ENCODE peak calls at places on chromosomes 7 and 10, in five cellular contexts. One of them, this sample, is unnamed.

GRCh38 chr10:132420469-132421376 is 23.7 kb downstream of the PWWP2B start:
- DNase-seq in cardiac muscle cell: no peak
- DNase-seq in AG04450: no peak
- DNase-seq in nephron progenitor cell: no peak
- DNase-seq in MM.1S: no peak
- DNase-seq in this sample: peak

GRCh38 chr7:46162582-46162981 is 241.5 kb upstream of the IGFBP3 start:
- DNase-seq in cardiac muscle cell: peak
- DNase-seq in AG04450: no peak
- DNase-seq in nephron progenitor cell: no peak
- DNase-seq in MM.1S: no peak
- DNase-seq in this sample: no peak

GRCh38 chr7:27128034-27128433 is 2.5 kb downstream of the HOXA4 start:
- DNase-seq in cardiac muscle cell: no peak
- DNase-seq in AG04450: peak
- DNase-seq in nephron progenitor cell: no peak
- DNase-seq in MM.1S: no peak
- DNase-seq in this sample: no peak

GRCh38 chr7:78539825-78540224 is 741.3 kb downstream of the PHTF2 start:
- DNase-seq in cardiac muscle cell: no peak
- DNase-seq in AG04450: no peak
- DNase-seq in nephron progenitor cell: no peak
- DNase-seq in MM.1S: no peak
- DNase-seq in this sample: no peak

GRCh38 chr10:118965636-118966035 is 63.9 kb upstream of the NANOS1 start:
- DNase-seq in cardiac muscle cell: no peak
- DNase-seq in AG04450: no peak
- DNase-seq in nephron progenitor cell: peak
- DNase-seq in MM.1S: no peak
- DNase-seq in this sample: no peak

GRCh38 chr7:503575-504111 is 16.0 kb downstream of the PDGFA start:
- DNase-seq in cardiac muscle cell: no peak
- DNase-seq in AG04450: no peak
- DNase-seq in nephron progenitor cell: no peak
- DNase-seq in MM.1S: no peak
- DNase-seq in this sample: no peak

GRCh38 chr7:66047426-66047825 is 28.2 kb upstream of the ASL start:
- DNase-seq in cardiac muscle cell: no peak
- DNase-seq in AG04450: peak
- DNase-seq in nephron progenitor cell: no peak
- DNase-seq in MM.1S: no peak
- DNase-seq in this sample: no peak

GRCh38 chr10:91210435-91210834 is 10.0 kb upstream of the PCGF5 start:
- DNase-seq in cardiac muscle cell: no peak
- DNase-seq in AG04450: no peak
- DNase-seq in nephron progenitor cell: no peak
- DNase-seq in MM.1S: peak
- DNase-seq in this sample: no peak

GRCh38 chr7:135160098-135160857 is 10.2 kb downstream of the CYREN start:
- DNase-seq in cardiac muscle cell: no peak
- DNase-seq in AG04450: no peak
- DNase-seq in nephron progenitor cell: no peak
- DNase-seq in MM.1S: peak
- DNase-seq in this sample: peak

GRCh38 chr10:17067549-17068264 is 61.9 kb downstream of the CUBN start:
- DNase-seq in cardiac muscle cell: no peak
- DNase-seq in AG04450: no peak
- DNase-seq in nephron progenitor cell: no peak
- DNase-seq in MM.1S: no peak
- DNase-seq in this sample: no peak

GRCh38 chr7:20786779-20787651 is at the start of gene SP8:
- DNase-seq in cardiac muscle cell: peak
- DNase-seq in AG04450: no peak
- DNase-seq in nephron progenitor cell: peak
- DNase-seq in MM.1S: no peak
- DNase-seq in this sample: peak

GRCh38 chr10:71052261-71052660 is 160.1 kb upstream of the UNC5B start:
- DNase-seq in cardiac muscle cell: no peak
- DNase-seq in AG04450: no peak
- DNase-seq in nephron progenitor cell: no peak
- DNase-seq in MM.1S: no peak
- DNase-seq in this sample: no peak

GRCh38 chr10:77784856-77785255 is 141.7 kb downstream of the DLG5 start:
- DNase-seq in cardiac muscle cell: no peak
- DNase-seq in AG04450: peak
- DNase-seq in nephron progenitor cell: no peak
- DNase-seq in MM.1S: no peak
- DNase-seq in this sample: no peak

GRCh38 chr10:12198156-12198555 is 2.2 kb downstream of the CDC123 start:
- DNase-seq in cardiac muscle cell: no peak
- DNase-seq in AG04450: no peak
- DNase-seq in nephron progenitor cell: no peak
- DNase-seq in MM.1S: no peak
- DNase-seq in this sample: no peak

GRCh38 chr7:92832623-92833023 is 3.8 kb downstream of the CDK6 start:
- DNase-seq in cardiac muscle cell: no peak
- DNase-seq in AG04450: no peak
- DNase-seq in nephron progenitor cell: no peak
- DNase-seq in MM.1S: no peak
- DNase-seq in this sample: no peak

GRCh38 chr10:22978287-22978686 is 50.4 kb downstream of the ARMC3 start:
- DNase-seq in cardiac muscle cell: no peak
- DNase-seq in AG04450: no peak
- DNase-seq in nephron progenitor cell: no peak
- DNase-seq in MM.1S: no peak
- DNase-seq in this sample: no peak

GRCh38 chr7:106284516-106285050 is at the start of gene NAMPT:
- DNase-seq in cardiac muscle cell: peak
- DNase-seq in AG04450: no peak
- DNase-seq in nephron progenitor cell: peak
- DNase-seq in MM.1S: peak
- DNase-seq in this sample: peak

DNA sequence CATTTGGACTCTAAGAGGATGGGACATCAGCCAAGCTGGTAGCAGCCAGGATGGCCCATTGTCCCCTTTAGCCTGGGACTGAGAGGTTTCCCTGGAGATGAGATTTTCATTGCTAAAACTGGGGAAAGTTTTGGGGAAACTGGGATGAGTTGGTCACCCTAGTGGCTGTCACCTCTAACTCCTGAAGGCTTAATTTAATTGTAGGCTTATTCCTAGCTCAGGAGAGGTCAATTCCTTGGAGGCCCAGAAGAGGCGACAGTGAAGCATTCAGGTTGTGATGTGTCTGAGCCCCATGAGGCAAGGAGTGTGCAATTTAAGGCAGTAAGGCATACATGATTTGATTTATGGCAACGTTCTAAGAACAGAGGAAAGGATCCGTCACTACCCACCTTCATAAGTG is 24.9 kb upstream of the JAZF1 start:
- DNase-seq in cardiac muscle cell: no peak
- DNase-seq in AG04450: no peak
- DNase-seq in nephron progenitor cell: no peak
- DNase-seq in MM.1S: no peak
- DNase-seq in this sample: no peak
- TF ChIP-seq CTCF in cardiac muscle cell: no peak
- TF ChIP-seq CTCF in AG04450: no peak
- TF ChIP-seq CTCF in nephron progenitor cell: no peak
- TF ChIP-seq CTCF in MM.1S: no peak
- TF ChIP-seq CTCF in this sample: no peak

GRCh38 chr7:115475774-115476407 is 554.0 kb downstream of the MDFIC start:
- DNase-seq in cardiac muscle cell: peak
- DNase-seq in AG04450: no peak
- DNase-seq in nephron progenitor cell: peak
- DNase-seq in MM.1S: no peak
- DNase-seq in this sample: no peak
- TF ChIP-seq CTCF in cardiac muscle cell: peak
- TF ChIP-seq CTCF in AG04450: no peak
- TF ChIP-seq CTCF in nephron progenitor cell: no peak
- TF ChIP-seq CTCF in MM.1S: no peak
- TF ChIP-seq CTCF in this sample: no peak

GRCh38 chr10:109174526-109174925 is 748.8 kb downstream of the XPNPEP1 start:
- DNase-seq in cardiac muscle cell: no peak
- DNase-seq in AG04450: no peak
- DNase-seq in nephron progenitor cell: no peak
- DNase-seq in MM.1S: no peak
- DNase-seq in this sample: no peak
- TF ChIP-seq CTCF in cardiac muscle cell: no peak
- TF ChIP-seq CTCF in AG04450: no peak
- TF ChIP-seq CTCF in nephron progenitor cell: no peak
- TF ChIP-seq CTCF in MM.1S: no peak
- TF ChIP-seq CTCF in this sample: no peak

GRCh38 chr7:94509879-94510581 is 421 bp downstream of the CASD1 start:
- DNase-seq in cardiac muscle cell: peak
- DNase-seq in AG04450: no peak
- DNase-seq in nephron progenitor cell: peak
- DNase-seq in MM.1S: peak
- DNase-seq in this sample: peak
- TF ChIP-seq CTCF in cardiac muscle cell: peak
- TF ChIP-seq CTCF in AG04450: peak
- TF ChIP-seq CTCF in nephron progenitor cell: no peak
- TF ChIP-seq CTCF in MM.1S: no peak
- TF ChIP-seq CTCF in this sample: no peak

GRCh38 chr7:156845379-156846101 is 47.4 kb downstream of the LMBR1 start:
- DNase-seq in cardiac muscle cell: no peak
- DNase-seq in AG04450: no peak
- DNase-seq in nephron progenitor cell: no peak
- DNase-seq in MM.1S: no peak
- DNase-seq in this sample: no peak
- TF ChIP-seq CTCF in cardiac muscle cell: no peak
- TF ChIP-seq CTCF in AG04450: no peak
- TF ChIP-seq CTCF in nephron progenitor cell: no peak
- TF ChIP-seq CTCF in MM.1S: no peak
- TF ChIP-seq CTCF in this sample: no peak

GRCh38 chr10:34260904-34261303 is 554.2 kb downstream of the PARD3 start:
- DNase-seq in cardiac muscle cell: no peak
- DNase-seq in AG04450: no peak
- DNase-seq in nephron progenitor cell: no peak
- DNase-seq in MM.1S: no peak
- DNase-seq in this sample: no peak

DNA sequence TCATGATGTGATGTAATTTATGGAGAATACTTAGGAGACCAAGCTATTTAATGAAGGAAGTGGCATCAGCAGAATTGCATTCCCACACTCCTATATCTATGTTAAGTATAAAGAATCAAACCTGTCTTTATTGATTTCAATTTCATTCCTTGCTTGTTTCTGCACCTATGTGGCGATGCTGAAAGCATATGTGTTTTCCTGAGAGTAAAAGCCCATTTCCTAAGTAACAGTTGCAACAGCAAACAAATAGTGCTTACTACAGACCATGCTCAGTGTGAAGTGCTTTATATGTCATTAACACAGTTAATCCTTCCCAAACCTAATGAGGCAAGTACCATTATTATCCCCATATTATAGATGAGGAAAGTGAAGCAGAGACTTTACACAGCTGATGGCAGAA is 552.1 kb downstream of the PARD3 start:
- DNase-seq in cardiac muscle cell: no peak
- DNase-seq in AG04450: no peak
- DNase-seq in nephron progenitor cell: no peak
- DNase-seq in MM.1S: no peak
- DNase-seq in this sample: no peak
- TF ChIP-seq CTCF in cardiac muscle cell: no peak
- TF ChIP-seq CTCF in AG04450: no peak
- TF ChIP-seq CTCF in nephron progenitor cell: no peak
- TF ChIP-seq CTCF in MM.1S: no peak
- TF ChIP-seq CTCF in this sample: no peak

This sample was measured in GM20000.